ENCODE peak calls at places on chromosome 16, in eight cellular contexts. I is transverse colon; C is amniotic epithelial cell; T is NCI-H146; U is G401; O is stimulated activated CD8-positive, alpha-beta memory T cell treated with anti-CD3 and anti-CD28 coated beads, Interleukin-4, amount 100 ng/mL, for 48 hours; A is left ventricle myocardium superior; Q is HFF-Myc. E is an unnamed sample.

GRCh38 chr16:84952335-84953050 is 58.8 kb downstream of the ZDHHC7 start:
- DNase-seq in I (peak), C (peak), T (peak), U (peak), O (peak), A (peak), Q (peak), E (peak)

GRCh38 chr16:80404847-80405246 is 135.9 kb upstream of the DYNLRB2 start:
- DNase-seq in I (no peak), C (no peak), T (no peak), U (no peak), O (no peak), A (no peak), Q (no peak), E (no peak)

GRCh38 chr16:58128721-58129096 is 472 bp downstream of the CFAP20 start:
- DNase-seq in I (no peak), C (no peak), T (peak), U (no peak), O (no peak), A (peak), Q (no peak), E (no peak)

GRCh38 chr16:48117217-48118105 is 38.3 kb downstream of the ABCC12 start:
- DNase-seq in I (peak), C (peak), T (peak), U (no peak), O (peak), A (peak), Q (no peak), E (peak)

GRCh38 chr16:4179020-4179419 is 62.8 kb upstream of the ADCY9 start:
- DNase-seq in I (peak), C (peak), T (no peak), U (no peak), O (no peak), A (no peak), Q (no peak), E (no peak)

GRCh38 chr16:86630471-86630870 is 52.1 kb downstream of the FOXL1 start:
- DNase-seq in I (no peak), C (no peak), T (no peak), U (no peak), O (no peak), A (no peak), Q (no peak), E (no peak)

GRCh38 chr16:87303962-87304521 is 13.2 kb downstream of the C16orf95 start:
- DNase-seq in I (no peak), C (no peak), T (no peak), U (no peak), O (no peak), A (no peak), Q (no peak), E (no peak)

GRCh38 chr16:68762996-68763756 is 26.1 kb downstream of the CDH1 start:
- DNase-seq in I (no peak), C (peak), T (no peak), U (no peak), O (no peak), A (no peak), Q (no peak), E (no peak)

GRCh38 chr16:74901606-74902005 is 83.3 kb downstream of the WDR59 start:
- DNase-seq in I (no peak), C (no peak), T (no peak), U (no peak), O (no peak), A (no peak), Q (no peak), E (no peak)

GRCh38 chr16:76222853-76223252 is 54.3 kb upstream of the CNTNAP4 start:
- DNase-seq in I (no peak), C (peak), T (peak), U (no peak), O (no peak), A (no peak), Q (no peak), E (no peak)

E was measured in immature natural killer cell.